ENCODE peak calls at places on chromosome 3, in nine cellular contexts. I is WTC11, Q is cardiac muscle cell, K is bronchial epithelial cell, X is cardiac fibroblast, U is glutamatergic neuron, E is WERI-Rb-1, T is AG10803, V is lower leg skin. S is an unnamed sample.

GRCh38 chr3:70433091-70433490 is 120.7 kb upstream of the MDFIC2 start:
- DNase-seq in Q (peak), I (no peak), X (peak), T (peak), U (no peak), K (peak), E (no peak), V (no peak), S (no peak)

GRCh38 chr3:177852408-177852807 is 655.1 kb upstream of the TBL1XR1 start:
- DNase-seq in K (no peak), X (no peak), U (no peak), E (no peak), I (no peak), T (no peak), V (no peak), Q (no peak), S (no peak)

GRCh38 chr3:54965746-54966145 is 37.9 kb upstream of the LRTM1 start:
- DNase-seq in I (no peak), E (no peak), Q (peak), U (no peak), T (peak), K (no peak), X (peak), V (no peak), S (no peak)

GRCh38 chr3:61155701-61156292 is 95.5 kb downstream of the FHIT start:
- DNase-seq in V (no peak), K (no peak), E (no peak), I (no peak), Q (no peak), U (no peak), X (no peak), T (no peak), S (peak)

GRCh38 chr3:23004971-23005370 is 198.2 kb upstream of the UBE2E2 start:
- DNase-seq in V (no peak), U (no peak), I (no peak), Q (peak), T (peak), E (no peak), K (peak), X (peak), S (no peak)

GRCh38 chr3:46479021-46479420 is 14.3 kb upstream of the LTF start:
- DNase-seq in T (no peak), K (no peak), X (no peak), I (no peak), V (peak), Q (no peak), U (no peak), E (no peak), S (no peak)

GRCh38 chr3:52685285-52685704 is 418 bp downstream of the PBRM1 start:
- DNase-seq in I (peak), X (peak), K (peak), V (peak), E (peak), Q (no peak), T (no peak), U (peak), S (peak)

GRCh38 chr3:126287536-126288181 is 69.5 kb downstream of the KLF15 start:
- DNase-seq in I (peak), E (no peak), X (peak), K (peak), U (peak), Q (peak), T (peak), V (peak), S (peak)

GRCh38 chr3:10093678-10094077 is 14.4 kb downstream of the FANCD2OS start:
- DNase-seq in K (no peak), V (no peak), U (no peak), Q (no peak), I (no peak), E (no peak), T (no peak), X (no peak), S (no peak)

GRCh38 chr3:177150970-177151627 is 46.2 kb downstream of the TBL1XR1 start:
- DNase-seq in U (no peak), I (no peak), X (peak), V (no peak), E (no peak), T (peak), K (peak), Q (peak), S (no peak)

GRCh38 chr3:49723631-49724551 is at the start of gene GMPPB:
- DNase-seq in U (peak), E (peak), V (peak), K (peak), I (peak), X (peak), Q (peak), T (peak), S (peak)

GRCh38 chr3:193805448-193805847 is 212.4 kb downstream of the OPA1 start:
- DNase-seq in U (no peak), T (peak), Q (peak), E (no peak), V (peak), I (no peak), K (peak), X (peak), S (peak)

GRCh38 chr3:13502791-13503060 is 22.6 kb downstream of the HDAC11 start:
- DNase-seq in I (no peak), U (no peak), V (no peak), X (no peak), Q (no peak), T (no peak), K (no peak), E (no peak), S (no peak)

GRCh38 chr3:169090559-169090958 is 573.0 kb downstream of the MECOM start:
- DNase-seq in E (no peak), V (no peak), T (peak), X (peak), K (peak), U (no peak), I (no peak), Q (peak), S (no peak)

GRCh38 chr3:141412936-141413354 is 44.6 kb downstream of the ZBTB38 start:
- DNase-seq in Q (peak), V (peak), I (no peak), U (no peak), X (peak), K (peak), T (peak), E (no peak), S (peak)

GRCh38 chr3:64717872-64718613 is 30.2 kb upstream of the ADAMTS9 start:
- DNase-seq in X (peak), T (no peak), E (no peak), I (no peak), Q (peak), U (no peak), K (peak), V (no peak), S (no peak)

GRCh38 chr3:48548731-48549705 is 7.6 kb downstream of the PFKFB4 start:
- DNase-seq in E (peak), T (peak), I (peak), Q (peak), V (peak), K (peak), X (peak), U (peak), S (peak)

GRCh38 chr3:177758131-177758530 is 560.8 kb upstream of the TBL1XR1 start:
- DNase-seq in V (no peak), T (peak), E (no peak), X (peak), I (no peak), U (no peak), Q (peak), K (no peak), S (no peak)

GRCh38 chr3:39101022-39101689 is 6.3 kb downstream of the GORASP1 start:
- DNase-seq in X (peak), I (peak), V (peak), K (peak), E (peak), U (peak), Q (peak), T (peak), S (no peak)

GRCh38 chr3:134291300-134292254 is 40.9 kb upstream of the RYK start:
- DNase-seq in U (no peak), Q (peak), I (no peak), V (peak), E (no peak), X (peak), T (peak), K (no peak), S (peak)

GRCh38 chr3:131535596-131535995 is 32.8 kb upstream of the MRPL3 start:
- DNase-seq in X (no peak), V (no peak), T (peak), I (no peak), E (no peak), Q (no peak), U (no peak), K (peak), S (no peak)

GRCh38 chr3:167740961-167741587 is 5.6 kb downstream of the SERPINI1 start:
- DNase-seq in T (peak), K (peak), X (peak), U (peak), E (peak), I (peak), Q (peak), V (no peak), S (no peak)

GRCh38 chr3:52204337-52205073 is 6.5 kb downstream of the ALAS1 start:
- DNase-seq in K (peak), V (no peak), E (no peak), X (no peak), I (no peak), U (no peak), T (no peak), Q (no peak), S (peak)

GRCh38 chr3:106208266-106208665 is 339.5 kb upstream of the CBLB start:
- DNase-seq in I (no peak), K (no peak), U (no peak), T (peak), Q (peak), E (no peak), X (peak), V (no peak), S (no peak)

GRCh38 chr3:106206613-106207012 is 337.8 kb upstream of the CBLB start:
- DNase-seq in T (no peak), E (no peak), V (no peak), Q (no peak), X (no peak), K (no peak), U (no peak), I (no peak), S (no peak)

GRCh38 chr3:106209482-106209881 is 340.7 kb upstream of the CBLB start:
- DNase-seq in T (no peak), I (no peak), X (no peak), K (no peak), V (no peak), U (no peak), E (no peak), Q (no peak), S (no peak)

GRCh38 chr3:106210923-106211322 is 342.1 kb upstream of the CBLB start:
- DNase-seq in E (no peak), X (no peak), V (no peak), K (no peak), Q (no peak), T (no peak), I (no peak), U (no peak), S (no peak)

DNA sequence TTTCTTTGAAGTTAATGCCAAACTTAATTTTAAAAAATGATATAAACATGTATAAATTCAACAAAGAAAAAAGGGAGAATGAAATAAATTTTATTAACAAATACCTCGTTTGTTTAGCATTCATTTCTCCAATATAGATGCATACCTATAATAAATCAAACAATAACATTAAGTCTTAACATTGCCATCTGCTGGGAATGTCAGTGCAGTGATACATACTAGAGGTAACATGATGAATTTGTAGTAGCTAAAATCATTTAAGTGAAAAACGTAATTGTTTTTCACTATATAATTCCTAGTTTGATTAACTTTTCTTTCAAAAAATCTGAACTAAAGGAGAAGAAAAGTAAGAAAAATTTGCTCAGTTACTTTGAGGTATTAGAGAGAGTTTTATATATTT is 340.2 kb upstream of the CBLB start:
- DNase-seq in Q (peak), E (no peak), I (no peak), T (peak), U (no peak), X (peak), V (no peak), K (peak), S (no peak)
- TF ChIP-seq CTCF in Q (peak), E (no peak), I (no peak), T (peak), U (no peak), X (peak), V (no peak), K (no peak), S (no peak)

GRCh38 chr3:85110393-85110792 is 151.6 kb downstream of the CADM2 start:
- DNase-seq in Q (no peak), K (peak), E (no peak), X (no peak), U (no peak), I (no peak), V (no peak), T (no peak), S (no peak)
- TF ChIP-seq CTCF in Q (no peak), K (no peak), E (no peak), X (no peak), U (no peak), I (no peak), V (no peak), T (no peak), S (no peak)

GRCh38 chr3:137217733-137218132 is 259.9 kb downstream of the IL20RB start:
- DNase-seq in X (no peak), I (peak), T (no peak), V (no peak), K (no peak), E (peak), Q (no peak), U (peak), S (no peak)
- TF ChIP-seq CTCF in X (no peak), I (peak), T (no peak), V (no peak), K (peak), E (peak), Q (peak), U (peak), S (no peak)

DNA sequence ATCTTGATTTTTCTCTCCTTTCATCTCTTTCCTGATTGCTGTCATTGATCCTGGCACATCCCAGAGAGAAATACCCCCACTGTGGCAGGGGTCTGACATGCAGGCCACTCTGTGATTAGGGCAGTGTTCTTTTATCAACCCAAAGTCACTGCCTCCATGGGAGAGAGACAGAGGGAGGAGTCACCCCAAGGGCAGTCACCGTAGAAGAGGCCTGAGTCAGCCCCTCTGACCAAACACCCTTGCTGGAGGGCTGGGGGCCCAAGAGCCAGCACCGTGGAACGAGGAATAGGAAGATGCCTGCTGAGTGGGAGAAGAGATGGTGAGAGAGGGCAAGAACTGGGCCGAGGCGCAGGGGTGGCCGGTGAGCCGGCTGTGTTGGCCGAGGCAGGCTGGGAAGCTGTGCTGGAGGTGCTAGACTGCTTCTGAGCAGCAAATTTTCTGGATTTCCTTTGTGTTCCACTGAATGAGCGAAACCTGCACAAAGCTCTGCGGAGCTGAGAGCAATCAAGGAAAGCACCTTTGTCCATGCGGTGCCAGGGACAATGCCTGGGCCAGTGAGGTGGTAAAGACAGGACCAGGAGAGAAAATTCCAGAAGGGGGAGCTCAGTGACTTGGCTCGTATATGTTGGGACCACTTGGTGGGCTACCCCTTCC is 103.8 kb downstream of the ADCY5 start:
- DNase-seq in X (no peak), Q (no peak), T (no peak), V (no peak), K (no peak), E (peak), I (no peak), U (no peak), S (no peak)
- TF ChIP-seq CTCF in X (no peak), Q (no peak), T (no peak), V (no peak), K (no peak), E (no peak), I (no peak), U (no peak), S (no peak)

DNA sequence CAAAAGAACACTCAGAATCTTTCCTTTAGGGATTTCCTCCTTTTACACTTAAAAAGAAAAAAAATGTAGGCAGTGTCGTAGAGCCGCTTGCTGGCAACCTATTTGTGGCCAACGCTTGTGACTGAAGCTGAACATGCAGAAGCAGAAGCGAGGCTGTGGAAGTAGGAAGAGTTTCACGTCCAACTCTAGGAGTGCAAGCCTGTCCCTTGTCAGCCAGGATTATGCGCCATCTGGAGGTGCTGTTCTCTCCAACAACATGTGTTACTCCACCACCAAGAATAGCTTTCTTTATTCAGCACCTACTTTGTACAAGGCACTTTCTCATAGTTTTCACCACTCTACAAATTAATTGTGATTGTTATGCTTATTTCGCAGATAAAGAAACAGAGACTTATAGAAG is 223.2 kb upstream of the LMCD1 start:
- DNase-seq in X (no peak), V (no peak), K (no peak), U (no peak), I (no peak), T (no peak), E (peak), Q (peak), S (no peak)
- TF ChIP-seq CTCF in X (no peak), V (no peak), K (no peak), U (no peak), I (no peak), T (no peak), E (peak), Q (no peak), S (no peak)

DNA sequence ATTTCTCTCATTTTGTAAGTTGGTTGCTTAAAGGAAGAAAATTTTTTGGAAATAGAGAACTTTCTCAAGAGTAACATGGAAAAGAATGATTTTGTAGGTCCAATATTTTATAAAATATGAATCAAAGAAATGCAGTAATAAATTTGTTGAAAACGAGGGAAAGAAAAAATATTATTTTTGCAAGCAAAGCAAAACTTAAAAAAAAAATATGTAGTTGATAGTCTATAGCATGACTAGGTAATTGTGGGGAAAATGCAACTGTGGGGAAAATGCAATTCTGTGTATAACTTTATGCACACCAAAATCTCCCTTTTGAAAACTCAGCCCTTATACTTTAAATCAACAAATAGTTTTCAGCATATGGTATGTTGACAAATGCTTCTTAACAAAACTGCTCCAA is 603.9 kb upstream of the AGTR1 start:
- DNase-seq in K (no peak), X (no peak), V (no peak), E (no peak), U (no peak), T (no peak), I (no peak), Q (no peak), S (no peak)
- TF ChIP-seq CTCF in K (no peak), X (no peak), V (no peak), E (no peak), U (no peak), T (no peak), I (no peak), Q (no peak), S (no peak)

DNA sequence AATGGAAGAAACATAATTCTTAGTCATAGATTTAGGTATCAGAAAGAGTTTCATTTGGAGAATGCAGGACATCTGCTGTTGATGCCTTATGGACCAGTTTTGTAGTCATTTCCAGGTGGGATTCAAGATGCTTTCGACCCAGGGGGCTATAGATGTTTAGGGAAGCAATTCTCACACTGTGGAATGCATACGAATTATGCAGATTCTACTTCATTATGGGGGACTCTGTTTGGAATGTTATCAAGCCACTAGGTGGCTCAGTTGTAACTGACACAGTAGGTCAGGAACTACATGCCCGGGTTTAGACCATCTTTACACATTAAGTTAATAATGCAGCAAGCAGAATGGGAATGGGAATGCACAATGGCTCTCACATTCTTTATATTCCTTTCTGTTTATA is 1359.8 kb downstream of the ZPLD1 start:
- DNase-seq in T (no peak), E (peak), V (no peak), U (no peak), I (no peak), Q (no peak), K (peak), X (no peak), S (no peak)
- TF ChIP-seq CTCF in T (no peak), E (peak), V (no peak), U (peak), I (no peak), Q (no peak), K (no peak), X (no peak), S (no peak)

GRCh38 chr3:57221883-57222282 is 5.6 kb upstream of the APPL1 start:
- DNase-seq in I (no peak), E (no peak), V (no peak), U (no peak), Q (peak), T (peak), X (peak), K (peak), S (no peak)
- TF ChIP-seq CTCF in I (no peak), E (peak), V (no peak), U (no peak), Q (peak), T (peak), X (peak), K (no peak), S (no peak)

GRCh38 chr3:197490098-197490497 is 65.7 kb downstream of the BDH1 start:
- DNase-seq in V (no peak), K (peak), I (no peak), E (no peak), U (no peak), T (peak), X (peak), Q (peak), S (no peak)
- TF ChIP-seq CTCF in V (no peak), K (no peak), I (no peak), E (no peak), U (no peak), T (peak), X (no peak), Q (no peak), S (no peak)